ENCODE peak calls at places on chromosomes 2 and 18, in seven cellular contexts. V is left ventricle myocardium superior, N is memory B cell, K is GM13976, Q is EL, C is left ventricle myocardium inferior, W is hypothalamus. R is an unnamed sample.

GRCh38 chr2:120935339-120936313 is 200.0 kb downstream of the GLI2 start:
- DNase-seq in K (no peak), W (no peak), C (no peak), Q (peak; percentile 93), V (no peak), N (no peak), R (no peak)

GRCh38 chr2:55097462-55098410 is 47.5 kb upstream of the RTN4 start:
- DNase-seq in N (no peak), W (no peak), K (no peak), C (no peak), Q (peak; percentile 48), V (peak; percentile 45), R (no peak)

GRCh38 chr18:54558609-54559585 is 32.1 kb upstream of the DYNAP start:
- DNase-seq in C (no peak), V (no peak), W (no peak), N (no peak), K (peak; percentile 17), Q (peak; percentile 5), R (peak; percentile 1)

GRCh38 chr18:23884712-23885375 is 129.7 kb upstream of the TTC39C start:
- DNase-seq in V (no peak), Q (no peak), C (no peak), N (no peak), K (no peak), W (no peak), R (no peak)

GRCh38 chr2:98623657-98624056 is 15.3 kb downstream of the UNC50 start:
- DNase-seq in C (peak; percentile 48), Q (no peak), V (peak; percentile 72), W (no peak), K (no peak), N (no peak), R (no peak)

GRCh38 chr2:107809835-107810234 is 16.9 kb upstream of the RGPD4 start:
- DNase-seq in K (no peak), W (no peak), N (no peak), Q (no peak), V (no peak), C (no peak), R (no peak)

GRCh38 chr18:31954349-31954748 is 11.4 kb upstream of the TRAPPC8 start:
- DNase-seq in V (no peak), W (no peak), N (no peak), Q (peak; percentile 44), C (no peak), K (no peak), R (peak; percentile 3)

GRCh38 chr2:207408086-207408794 is 121.5 kb upstream of the CREB1 start:
- DNase-seq in N (no peak), V (no peak), K (no peak), Q (peak; percentile 10), C (no peak), W (no peak), R (no peak)

GRCh38 chr2:46482490-46482889 is 3.1 kb downstream of the TMEM247 start:
- DNase-seq in C (no peak), Q (no peak), W (no peak), V (no peak), K (no peak), N (no peak), R (no peak)

GRCh38 chr2:119958642-119959268 is 54.1 kb upstream of the EPB41L5 start:
- DNase-seq in N (no peak), V (no peak), C (no peak), K (no peak), W (no peak), Q (peak; percentile 52), R (no peak)

GRCh38 chr2:149743842-149744468 is 156.4 kb upstream of the MMADHC start:
- DNase-seq in V (no peak), Q (peak; percentile 96), C (no peak), K (no peak), N (no peak), W (no peak), R (peak; percentile 84)

GRCh38 chr2:197358927-197359326 is 48.3 kb upstream of the ANKRD44 start:
- DNase-seq in Q (peak; percentile 26), N (no peak), V (no peak), W (no peak), K (no peak), C (no peak), R (no peak)

GRCh38 chr2:40403233-40403841 is 48.6 kb downstream of the SLC8A1 start:
- DNase-seq in C (no peak), Q (peak; percentile 91), N (no peak), W (no peak), V (no peak), K (no peak), R (peak; percentile 78)

GRCh38 chr18:6866552-6866951 is 137.0 kb downstream of the ARHGAP28 start:
- DNase-seq in K (no peak), W (no peak), N (no peak), C (no peak), V (no peak), Q (no peak), R (no peak)

R was measured in GM04504.